ENCODE peak calls at places on chromosomes 6 and 20, in five cellular contexts. Z is GM04504, D is NCI-H2171 treated with DMSO at 0.1 percent for 48 hours, I is H7, N is lung. E is an unnamed sample.

GRCh38 chr6:88013015-88013414 is 34.6 kb upstream of the SPACA1 start:
- DNase-seq in N (no peak), D (no peak), I (no peak), Z (no peak), E (no peak)

GRCh38 chr6:82118150-82118562 is 129.4 kb downstream of the IBTK start:
- DNase-seq in Z (no peak), N (no peak), I (no peak), D (no peak), E (no peak)

GRCh38 chr6:140572867-140573266 is 1198.4 kb upstream of the CITED2 start:
- DNase-seq in D (no peak), I (no peak), N (no peak), Z (no peak), E (no peak)

GRCh38 chr6:43338243-43338642 is 29.6 kb upstream of the CRIP3 start:
- DNase-seq in I (no peak), Z (no peak), N (no peak), D (no peak), E (no peak)

GRCh38 chr20:43749734-43750294 is 23.0 kb upstream of the GTSF1L start:
- DNase-seq in I (peak; percentile 95), Z (no peak), N (peak; percentile 79), D (peak; percentile 38), E (peak; percentile 57)

GRCh38 chr6:139655783-139656705 is 281.6 kb upstream of the CITED2 start:
- DNase-seq in I (no peak), Z (no peak), N (no peak), D (peak; percentile 11), E (no peak)

GRCh38 chr20:57801581-57801980 is 91.8 kb upstream of the PMEPA1 start:
- DNase-seq in I (no peak), N (no peak), Z (no peak), D (no peak), E (no peak)

GRCh38 chr20:41476013-41476441 is 109.4 kb upstream of the EMILIN3 start:
- DNase-seq in N (no peak), Z (peak; percentile 80), D (peak; percentile 92), I (no peak), E (no peak)

GRCh38 chr6:49551126-49551865 is 828 bp downstream of the C6orf141 start:
- DNase-seq in Z (no peak), N (no peak), I (peak; percentile 62), D (no peak), E (peak; percentile 61)

GRCh38 chr6:137309078-137309762 is 90.0 kb upstream of the IFNGR1 start:
- DNase-seq in Z (peak; percentile 29), I (peak; percentile 9), N (peak; percentile 81), D (peak; percentile 62), E (no peak)

GRCh38 chr6:143872211-143872610 is 7.9 kb downstream of the ZC2HC1B start:
- DNase-seq in N (no peak), I (no peak), Z (no peak), D (no peak), E (no peak)

GRCh38 chr20:38277691-38278090 is 17.2 kb upstream of the KIAA1755 start:
- DNase-seq in I (no peak), N (no peak), D (no peak), Z (no peak), E (no peak)

GRCh38 chr20:41094656-41095055 is 42.7 kb upstream of the PLCG1 start:
- DNase-seq in N (no peak), Z (peak; percentile 16), I (no peak), D (no peak), E (no peak)

GRCh38 chr6:61989616-61990015 is 296.4 kb downstream of the KHDRBS2 start:
- DNase-seq in Z (no peak), N (no peak), D (no peak), I (no peak), E (no peak)

GRCh38 chr6:41370488-41371111 is 35.2 kb downstream of the NCR2 start:
- DNase-seq in Z (no peak), I (no peak), N (no peak), D (no peak), E (no peak)